ENCODE peak calls at places on chromosomes 1 and 21, in nine cellular contexts. D is thoracic aorta; G is A549; Q is GM23248; S is psoas muscle; W is CD8-positive, alpha-beta T cell; O is tibial nerve; C is Peyer's patch; A is right cardiac atrium. T is an unnamed sample.
A peak's percentile ranks its signal among the peaks of the same experiment; 100 is the strongest.

GRCh38 chr1:30586671-30587070 is 136.7 kb downstream of the MATN1 start:
- DNase-seq in D (no peak), G (no peak), Q (no peak), S (no peak), W (no peak), O (no peak), C (no peak), A (no peak), T (no peak)

GRCh38 chr1:48396208-48396607 is 75.8 kb downstream of the SPATA6 start:
- DNase-seq in D (no peak), G (no peak), Q (no peak), S (no peak), W (no peak), O (no peak), C (no peak), A (no peak), T (no peak)

GRCh38 chr1:53116307-53116810 is 26.1 kb downstream of the SLC1A7 start:
- DNase-seq in D (no peak), G (no peak), Q (no peak), S (no peak), W (no peak), O (no peak), C (no peak), A (no peak), T (no peak)

GRCh38 chr1:88763649-88764406 is 79.8 kb downstream of the PKN2 start:
- DNase-seq in D (no peak), G (no peak), Q (peak; percentile 59), S (no peak), W (no peak), O (no peak), C (no peak), A (no peak), T (no peak)

GRCh38 chr21:44455524-44456206 is 355 bp downstream of the LRRC3 start:
- DNase-seq in D (no peak), G (peak; percentile 41), Q (peak; percentile 48), S (no peak), W (peak; percentile 5), O (no peak), C (peak; percentile 68), A (peak; percentile 46), T (peak; percentile 57)

GRCh38 chr1:161994153-161994814 is 29.4 kb downstream of the OLFML2B start:
- DNase-seq in D (no peak), G (no peak), Q (peak; percentile 73), S (no peak), W (no peak), O (no peak), C (no peak), A (peak; percentile 83), T (peak; percentile 64)

GRCh38 chr1:201085902-201086735 is 26.1 kb downstream of the CACNA1S start:
- DNase-seq in D (no peak), G (peak; percentile 93), Q (peak; percentile 73), S (peak; percentile 71), W (peak; percentile 14), O (peak; percentile 38), C (peak; percentile 85), A (peak; percentile 40), T (peak; percentile 80)

GRCh38 chr1:183588827-183589226 is 1.4 kb downstream of the NCF2 start:
- DNase-seq in D (no peak), G (no peak), Q (no peak), S (no peak), W (no peak), O (no peak), C (no peak), A (no peak), T (no peak)

GRCh38 chr1:110879758-110880606 is 7.0 kb downstream of the CD53 start:
- DNase-seq in D (no peak), G (no peak), Q (peak; percentile 16), S (no peak), W (peak; percentile 38), O (no peak), C (peak; percentile 66), A (no peak), T (no peak)

GRCh38 chr1:30879940-30880339 is 28.6 kb downstream of the SDC3 start:
- DNase-seq in D (no peak), G (no peak), Q (no peak), S (no peak), W (no peak), O (no peak), C (no peak), A (peak; percentile 10), T (peak; percentile 41)

GRCh38 chr21:35145626-35146236 is 96.6 kb upstream of the RUNX1 start:
- DNase-seq in D (no peak), G (no peak), Q (no peak), S (no peak), W (no peak), O (no peak), C (no peak), A (peak; percentile 30), T (no peak)

GRCh38 chr21:42939581-42940413 is 14.4 kb upstream of the ERVH48-1 start:
- DNase-seq in D (peak; percentile 56), G (peak; percentile 59), Q (peak; percentile 96), S (peak; percentile 70), W (no peak), O (peak; percentile 86), C (peak; percentile 69), A (peak; percentile 76), T (peak; percentile 78)

DNA sequence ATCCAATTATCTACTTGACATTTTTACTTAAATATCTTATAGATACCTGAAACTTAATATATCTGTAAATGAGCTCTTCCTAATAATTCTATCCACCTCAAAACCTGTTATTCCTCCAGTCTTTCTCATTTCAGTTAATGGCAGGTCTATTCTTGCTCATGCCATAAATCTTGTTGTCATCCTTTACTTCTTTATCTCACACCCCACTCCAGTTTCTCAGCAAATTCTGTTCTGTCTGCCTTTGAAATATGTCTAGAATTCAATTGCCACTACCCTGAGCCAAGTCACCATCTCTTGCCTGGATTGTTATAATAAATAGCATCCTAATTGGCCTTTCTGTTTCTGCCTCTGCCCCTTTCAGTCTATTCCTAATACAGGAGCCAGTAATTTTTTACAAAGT is 105.8 kb downstream of the MAN1A2 start:
- DNase-seq in D (no peak), G (no peak), Q (no peak), S (no peak), W (no peak), O (no peak), C (no peak), A (no peak), T (no peak)
- H3K27ac ChIP-seq in D (no peak overlapping the region), G (no peak overlapping the region), Q (no peak overlapping the region), S (no peak overlapping the region), W (no peak overlapping the region), O (no peak overlapping the region), C (no peak overlapping the region), A (no peak overlapping the region), T (no peak overlapping the region)

GRCh38 chr1:9404117-9404516 is 111.4 kb downstream of the SPSB1 start:
- DNase-seq in D (no peak), G (no peak), Q (no peak), S (no peak), W (no peak), O (no peak), C (no peak), A (no peak), T (no peak)
- H3K27ac ChIP-seq in D (peak overlapping the region; percentile 21), G (peak overlapping the region; percentile 59), Q (no peak overlapping the region), S (no peak overlapping the region), W (no peak overlapping the region), O (no peak overlapping the region), C (no peak overlapping the region), A (no peak overlapping the region), T (no peak overlapping the region)

GRCh38 chr1:21898326-21899155 is 38.6 kb downstream of the HSPG2 start:
- DNase-seq in D (no peak), G (no peak), Q (peak; percentile 84), S (peak; percentile 70), W (no peak), O (no peak), C (no peak), A (no peak), T (peak; percentile 50)

GRCh38 chr1:21899267-21899810 is 37.8 kb downstream of the HSPG2 start:
- DNase-seq in D (no peak), G (no peak), Q (no peak), S (no peak), W (no peak), O (no peak), C (no peak), A (no peak), T (no peak)

GRCh38 chr1:21896652-21897532 is 40.2 kb downstream of the HSPG2 start:
- DNase-seq in D (no peak), G (no peak), Q (peak; percentile 80), S (peak; percentile 87), W (no peak), O (peak; percentile 71), C (peak; percentile 77), A (peak; percentile 87), T (peak; percentile 83)

GRCh38 chr1:21896026-21896425 is 41.1 kb downstream of the HSPG2 start:
- DNase-seq in D (no peak), G (no peak), Q (no peak), S (no peak), W (no peak), O (no peak), C (no peak), A (peak; percentile 36), T (no peak)

GRCh38 chr1:21897844-21898243 is 39.3 kb downstream of the HSPG2 start:
- DNase-seq in D (no peak), G (no peak), Q (no peak), S (no peak), W (no peak), O (no peak), C (no peak), A (no peak), T (no peak)
- H3K27ac ChIP-seq in D (peak overlapping the region; percentile 99), G (no peak overlapping the region), Q (peak overlapping the region; percentile 96), S (peak overlapping the region; percentile 50), W (no peak overlapping the region), O (peak overlapping the region; percentile 70), C (no peak overlapping the region), A (peak overlapping the region; percentile 95), T (peak overlapping the region; percentile 59)

GRCh38 chr1:153944822-153945117 is 1.7 kb downstream of the DENND4B start:
- DNase-seq in D (no peak), G (no peak), Q (no peak), S (no peak), W (no peak), O (no peak), C (no peak), A (no peak), T (no peak)
- H3K27ac ChIP-seq in D (peak overlapping the region; percentile 93), G (peak overlapping the region; percentile 99), Q (peak overlapping the region; percentile 77), S (peak overlapping the region; percentile 94), W (peak overlapping the region; percentile 81), O (peak overlapping the region; percentile 99), C (peak overlapping the region; percentile 99), A (peak overlapping the region; percentile 97), T (peak overlapping the region; percentile 98)

GRCh38 chr1:199163277-199164069 is 524.6 kb downstream of the PTPRC start:
- DNase-seq in D (no peak), G (no peak), Q (no peak), S (no peak), W (no peak), O (no peak), C (no peak), A (no peak), T (no peak)
- H3K27ac ChIP-seq in D (no peak overlapping the region), G (no peak overlapping the region), Q (no peak overlapping the region), S (no peak overlapping the region), W (no peak overlapping the region), O (no peak overlapping the region), C (no peak overlapping the region), A (no peak overlapping the region), T (no peak overlapping the region)

T was measured in testis.